ENCODE peak calls at places on chromosomes 1 and 21, in six cellular contexts. S, R, H, W, V and A are unnamed samples.

GRCh38 chr1:17507916-17508315 is 31.6 kb upstream of the ARHGEF10L start:
- DNase-seq in S (no peak), R (no peak), H (no peak), W (no peak), V (no peak), A (no peak)

GRCh38 chr1:114710360-114710759 is 6.2 kb downstream of the NRAS start:
- DNase-seq in S (no peak), R (no peak), H (no peak), W (no peak), V (no peak), A (no peak)

GRCh38 chr1:225658041-225658440 is 5.1 kb upstream of the ENAH start:
- DNase-seq in S (no peak), R (no peak), H (no peak), W (no peak), V (peak), A (no peak)

GRCh38 chr1:113542221-113542701 is 151.9 kb downstream of the MAGI3 start:
- DNase-seq in S (no peak), R (no peak), H (no peak), W (no peak), V (peak), A (no peak)

GRCh38 chr1:169064103-169064502 is 42.4 kb upstream of the ATP1B1 start:
- DNase-seq in S (no peak), R (no peak), H (no peak), W (no peak), V (no peak), A (no peak)

GRCh38 chr1:28718601-28719331 is 18.0 kb upstream of the YTHDF2 start:
- DNase-seq in S (no peak), R (no peak), H (no peak), W (no peak), V (peak), A (no peak)

GRCh38 chr1:85398391-85399064 is 66.4 kb downstream of the DDAH1 start:
- DNase-seq in S (no peak), R (peak), H (no peak), W (no peak), V (peak), A (no peak)

GRCh38 chr1:12166834-12167492 is at the start of gene TNFRSF1B:
- DNase-seq in S (peak), R (no peak), H (peak), W (no peak), V (peak), A (peak)

GRCh38 chr1:110477445-110477957 is 26.6 kb downstream of the PROK1 start:
- DNase-seq in S (no peak), R (no peak), H (no peak), W (no peak), V (no peak), A (no peak)

GRCh38 chr1:186144505-186144904 is 230.5 kb downstream of the TPR start:
- DNase-seq in S (no peak), R (no peak), H (no peak), W (no peak), V (no peak), A (no peak)

GRCh38 chr1:66446261-66447001 is 87.5 kb upstream of the SGIP1 start:
- DNase-seq in S (no peak), R (peak), H (peak), W (peak), V (peak), A (no peak)

GRCh38 chr1:53971718-53972117 is 25.6 kb downstream of the LRRC42 start:
- DNase-seq in S (no peak), R (peak), H (no peak), W (no peak), V (peak), A (no peak)

GRCh38 chr1:41806472-41807155 is 112.1 kb downstream of the HIVEP3 start:
- DNase-seq in S (no peak), R (no peak), H (no peak), W (no peak), V (no peak), A (no peak)

GRCh38 chr1:2890221-2890850 is 88.8 kb upstream of the TTC34 start:
- DNase-seq in S (no peak), R (no peak), H (no peak), W (no peak), V (no peak), A (no peak)

GRCh38 chr21:16587141-16587570 is 857.4 kb downstream of the USP25 start:
- DNase-seq in S (no peak), R (no peak), H (no peak), W (peak), V (peak), A (peak)

GRCh38 chr1:181043025-181043880 is 9.5 kb downstream of the MR1 start:
- DNase-seq in S (no peak), R (no peak), H (no peak), W (no peak), V (no peak), A (no peak)

GRCh38 chr1:33228935-33229487 is 27.3 kb upstream of the ZNF362 start:
- DNase-seq in S (no peak), R (peak), H (no peak), W (peak), V (peak), A (peak)